ENCODE peak calls at places on chromosomes 5 and 9, in nine cellular contexts. One of them, this sample, is unnamed.

GRCh38 chr5:55096860-55097259 is 5.6 kb upstream of the GZMA start:
- DNase-seq in mucosa of descending colon: no peak
- DNase-seq in H54: no peak
- DNase-seq in naive thymus-derived CD4-positive, alpha-beta T cell: peak; percentile 65
- DNase-seq in lung: no peak
- DNase-seq in activated CD8-positive, alpha-beta T cell treated with anti-CD3 and anti-CD28 coated beads, Interleukin-2, amount 10 ng/mL, durations not matched to agents 7 days and 5 days: peak; percentile 78
- DNase-seq in choroid plexus epithelial cell: no peak
- DNase-seq in colonic mucosa: no peak
- DNase-seq in HT1080: no peak
- DNase-seq in this sample: no peak

GRCh38 chr5:40507095-40507494 is 172.6 kb upstream of the PTGER4 start:
- DNase-seq in mucosa of descending colon: no peak
- DNase-seq in H54: no peak
- DNase-seq in naive thymus-derived CD4-positive, alpha-beta T cell: no peak
- DNase-seq in lung: no peak
- DNase-seq in activated CD8-positive, alpha-beta T cell treated with anti-CD3 and anti-CD28 coated beads, Interleukin-2, amount 10 ng/mL, durations not matched to agents 7 days and 5 days: no peak
- DNase-seq in choroid plexus epithelial cell: peak; percentile 33
- DNase-seq in colonic mucosa: no peak
- DNase-seq in HT1080: peak; percentile 26
- DNase-seq in this sample: no peak

GRCh38 chr9:111966851-111967250 is 70.2 kb downstream of the UGCG start:
- DNase-seq in mucosa of descending colon: no peak
- DNase-seq in H54: no peak
- DNase-seq in naive thymus-derived CD4-positive, alpha-beta T cell: no peak
- DNase-seq in lung: no peak
- DNase-seq in activated CD8-positive, alpha-beta T cell treated with anti-CD3 and anti-CD28 coated beads, Interleukin-2, amount 10 ng/mL, durations not matched to agents 7 days and 5 days: no peak
- DNase-seq in choroid plexus epithelial cell: no peak
- DNase-seq in colonic mucosa: no peak
- DNase-seq in HT1080: no peak
- DNase-seq in this sample: no peak

GRCh38 chr5:132771559-132771998 is 5.5 kb downstream of the SEPTIN8 start:
- DNase-seq in mucosa of descending colon: no peak
- DNase-seq in H54: no peak
- DNase-seq in naive thymus-derived CD4-positive, alpha-beta T cell: no peak
- DNase-seq in lung: no peak
- DNase-seq in activated CD8-positive, alpha-beta T cell treated with anti-CD3 and anti-CD28 coated beads, Interleukin-2, amount 10 ng/mL, durations not matched to agents 7 days and 5 days: no peak
- DNase-seq in choroid plexus epithelial cell: peak; percentile 68
- DNase-seq in colonic mucosa: no peak
- DNase-seq in HT1080: peak; percentile 21
- DNase-seq in this sample: no peak

GRCh38 chr5:55438931-55439477 is 95.8 kb downstream of the PLPP1 start:
- DNase-seq in mucosa of descending colon: no peak
- DNase-seq in H54: no peak
- DNase-seq in naive thymus-derived CD4-positive, alpha-beta T cell: no peak
- DNase-seq in lung: no peak
- DNase-seq in activated CD8-positive, alpha-beta T cell treated with anti-CD3 and anti-CD28 coated beads, Interleukin-2, amount 10 ng/mL, durations not matched to agents 7 days and 5 days: no peak
- DNase-seq in choroid plexus epithelial cell: peak; percentile 91
- DNase-seq in colonic mucosa: no peak
- DNase-seq in HT1080: no peak
- DNase-seq in this sample: no peak

GRCh38 chr9:8659121-8659520 is 859.5 kb upstream of the DMAC1 start:
- DNase-seq in mucosa of descending colon: no peak
- DNase-seq in H54: no peak
- DNase-seq in naive thymus-derived CD4-positive, alpha-beta T cell: no peak
- DNase-seq in lung: no peak
- DNase-seq in activated CD8-positive, alpha-beta T cell treated with anti-CD3 and anti-CD28 coated beads, Interleukin-2, amount 10 ng/mL, durations not matched to agents 7 days and 5 days: no peak
- DNase-seq in choroid plexus epithelial cell: no peak
- DNase-seq in colonic mucosa: no peak
- DNase-seq in HT1080: no peak
- DNase-seq in this sample: no peak

GRCh38 chr9:81431662-81432061 is 257.7 kb downstream of the TLE1 start:
- DNase-seq in mucosa of descending colon: no peak
- DNase-seq in H54: peak; percentile 78
- DNase-seq in naive thymus-derived CD4-positive, alpha-beta T cell: no peak
- DNase-seq in lung: no peak
- DNase-seq in activated CD8-positive, alpha-beta T cell treated with anti-CD3 and anti-CD28 coated beads, Interleukin-2, amount 10 ng/mL, durations not matched to agents 7 days and 5 days: no peak
- DNase-seq in choroid plexus epithelial cell: peak; percentile 90
- DNase-seq in colonic mucosa: no peak
- DNase-seq in HT1080: peak; percentile 83
- DNase-seq in this sample: no peak

GRCh38 chr9:121772600-121773285 is 121.3 kb downstream of the DAB2IP start:
- DNase-seq in mucosa of descending colon: peak; percentile 27
- DNase-seq in H54: no peak
- DNase-seq in naive thymus-derived CD4-positive, alpha-beta T cell: no peak
- DNase-seq in lung: no peak
- DNase-seq in activated CD8-positive, alpha-beta T cell treated with anti-CD3 and anti-CD28 coated beads, Interleukin-2, amount 10 ng/mL, durations not matched to agents 7 days and 5 days: no peak
- DNase-seq in choroid plexus epithelial cell: no peak
- DNase-seq in colonic mucosa: no peak
- DNase-seq in HT1080: no peak
- DNase-seq in this sample: no peak

GRCh38 chr5:37212096-37212495 is 37.1 kb downstream of the CPLANE1 start:
- DNase-seq in mucosa of descending colon: no peak
- DNase-seq in H54: no peak
- DNase-seq in naive thymus-derived CD4-positive, alpha-beta T cell: no peak
- DNase-seq in lung: no peak
- DNase-seq in activated CD8-positive, alpha-beta T cell treated with anti-CD3 and anti-CD28 coated beads, Interleukin-2, amount 10 ng/mL, durations not matched to agents 7 days and 5 days: no peak
- DNase-seq in choroid plexus epithelial cell: no peak
- DNase-seq in colonic mucosa: no peak
- DNase-seq in HT1080: no peak
- DNase-seq in this sample: no peak

GRCh38 chr9:106862946-106863740 is at the start of gene ZNF462:
- DNase-seq in mucosa of descending colon: peak; percentile 64
- DNase-seq in H54: peak; percentile 60
- DNase-seq in naive thymus-derived CD4-positive, alpha-beta T cell: no peak
- DNase-seq in lung: peak; percentile 38
- DNase-seq in activated CD8-positive, alpha-beta T cell treated with anti-CD3 and anti-CD28 coated beads, Interleukin-2, amount 10 ng/mL, durations not matched to agents 7 days and 5 days: no peak
- DNase-seq in choroid plexus epithelial cell: peak; percentile 84
- DNase-seq in colonic mucosa: peak; percentile 81
- DNase-seq in HT1080: peak; percentile 72
- DNase-seq in this sample: peak; percentile 46

GRCh38 chr5:167822241-167822640 is 469.2 kb upstream of the WWC1 start:
- DNase-seq in mucosa of descending colon: no peak
- DNase-seq in H54: no peak
- DNase-seq in naive thymus-derived CD4-positive, alpha-beta T cell: no peak
- DNase-seq in lung: no peak
- DNase-seq in activated CD8-positive, alpha-beta T cell treated with anti-CD3 and anti-CD28 coated beads, Interleukin-2, amount 10 ng/mL, durations not matched to agents 7 days and 5 days: no peak
- DNase-seq in choroid plexus epithelial cell: peak; percentile 55
- DNase-seq in colonic mucosa: no peak
- DNase-seq in HT1080: no peak
- DNase-seq in this sample: no peak

GRCh38 chr9:14838701-14839100 is 71.5 kb downstream of the FREM1 start:
- DNase-seq in mucosa of descending colon: no peak
- DNase-seq in H54: no peak
- DNase-seq in naive thymus-derived CD4-positive, alpha-beta T cell: no peak
- DNase-seq in lung: no peak
- DNase-seq in activated CD8-positive, alpha-beta T cell treated with anti-CD3 and anti-CD28 coated beads, Interleukin-2, amount 10 ng/mL, durations not matched to agents 7 days and 5 days: no peak
- DNase-seq in choroid plexus epithelial cell: no peak
- DNase-seq in colonic mucosa: no peak
- DNase-seq in HT1080: no peak
- DNase-seq in this sample: no peak

GRCh38 chr5:173745123-173745522 is 128.7 kb upstream of the BOD1 start:
- DNase-seq in mucosa of descending colon: peak; percentile 46
- DNase-seq in H54: no peak
- DNase-seq in naive thymus-derived CD4-positive, alpha-beta T cell: no peak
- DNase-seq in lung: no peak
- DNase-seq in activated CD8-positive, alpha-beta T cell treated with anti-CD3 and anti-CD28 coated beads, Interleukin-2, amount 10 ng/mL, durations not matched to agents 7 days and 5 days: no peak
- DNase-seq in choroid plexus epithelial cell: no peak
- DNase-seq in colonic mucosa: no peak
- DNase-seq in HT1080: no peak
- DNase-seq in this sample: no peak

GRCh38 chr5:169006878-169007790 is 293.8 kb downstream of the SLIT3 start:
- DNase-seq in mucosa of descending colon: no peak
- DNase-seq in H54: no peak
- DNase-seq in naive thymus-derived CD4-positive, alpha-beta T cell: no peak
- DNase-seq in lung: no peak
- DNase-seq in activated CD8-positive, alpha-beta T cell treated with anti-CD3 and anti-CD28 coated beads, Interleukin-2, amount 10 ng/mL, durations not matched to agents 7 days and 5 days: no peak
- DNase-seq in choroid plexus epithelial cell: no peak
- DNase-seq in colonic mucosa: no peak
- DNase-seq in HT1080: peak; percentile 46
- DNase-seq in this sample: no peak

GRCh38 chr5:151682751-151683331 is 3.9 kb downstream of the SPARC start:
- DNase-seq in mucosa of descending colon: no peak
- DNase-seq in H54: no peak
- DNase-seq in naive thymus-derived CD4-positive, alpha-beta T cell: no peak
- DNase-seq in lung: no peak
- DNase-seq in activated CD8-positive, alpha-beta T cell treated with anti-CD3 and anti-CD28 coated beads, Interleukin-2, amount 10 ng/mL, durations not matched to agents 7 days and 5 days: no peak
- DNase-seq in choroid plexus epithelial cell: peak; percentile 62
- DNase-seq in colonic mucosa: no peak
- DNase-seq in HT1080: no peak
- DNase-seq in this sample: no peak

GRCh38 chr5:124865603-124866354 is 119.3 kb upstream of the ZNF608 start:
- DNase-seq in mucosa of descending colon: no peak
- DNase-seq in H54: no peak
- DNase-seq in naive thymus-derived CD4-positive, alpha-beta T cell: no peak
- DNase-seq in lung: no peak
- DNase-seq in activated CD8-positive, alpha-beta T cell treated with anti-CD3 and anti-CD28 coated beads, Interleukin-2, amount 10 ng/mL, durations not matched to agents 7 days and 5 days: no peak
- DNase-seq in choroid plexus epithelial cell: peak; percentile 66
- DNase-seq in colonic mucosa: no peak
- DNase-seq in HT1080: no peak
- DNase-seq in this sample: no peak

GRCh38 chr9:137140151-137141012 is 1.4 kb downstream of the GRIN1 start:
- DNase-seq in mucosa of descending colon: no peak
- DNase-seq in H54: no peak
- DNase-seq in naive thymus-derived CD4-positive, alpha-beta T cell: no peak
- DNase-seq in lung: no peak
- DNase-seq in activated CD8-positive, alpha-beta T cell treated with anti-CD3 and anti-CD28 coated beads, Interleukin-2, amount 10 ng/mL, durations not matched to agents 7 days and 5 days: no peak
- DNase-seq in choroid plexus epithelial cell: no peak
- DNase-seq in colonic mucosa: no peak
- DNase-seq in HT1080: no peak
- DNase-seq in this sample: no peak

GRCh38 chr5:132071338-132071707 is 2.3 kb upstream of the CSF2 start:
- DNase-seq in mucosa of descending colon: no peak
- DNase-seq in H54: no peak
- DNase-seq in naive thymus-derived CD4-positive, alpha-beta T cell: no peak
- DNase-seq in lung: no peak
- DNase-seq in activated CD8-positive, alpha-beta T cell treated with anti-CD3 and anti-CD28 coated beads, Interleukin-2, amount 10 ng/mL, durations not matched to agents 7 days and 5 days: no peak
- DNase-seq in choroid plexus epithelial cell: no peak
- DNase-seq in colonic mucosa: no peak
- DNase-seq in HT1080: no peak
- DNase-seq in this sample: no peak

GRCh38 chr5:53386341-53386740 is 94.1 kb upstream of the FST start:
- DNase-seq in mucosa of descending colon: no peak
- DNase-seq in H54: no peak
- DNase-seq in naive thymus-derived CD4-positive, alpha-beta T cell: no peak
- DNase-seq in lung: no peak
- DNase-seq in activated CD8-positive, alpha-beta T cell treated with anti-CD3 and anti-CD28 coated beads, Interleukin-2, amount 10 ng/mL, durations not matched to agents 7 days and 5 days: no peak
- DNase-seq in choroid plexus epithelial cell: no peak
- DNase-seq in colonic mucosa: no peak
- DNase-seq in HT1080: no peak
- DNase-seq in this sample: no peak

GRCh38 chr9:72322678-72323077 is 42.3 kb downstream of the ZFAND5 start:
- DNase-seq in mucosa of descending colon: no peak
- DNase-seq in H54: no peak
- DNase-seq in naive thymus-derived CD4-positive, alpha-beta T cell: no peak
- DNase-seq in lung: no peak
- DNase-seq in activated CD8-positive, alpha-beta T cell treated with anti-CD3 and anti-CD28 coated beads, Interleukin-2, amount 10 ng/mL, durations not matched to agents 7 days and 5 days: no peak
- DNase-seq in choroid plexus epithelial cell: no peak
- DNase-seq in colonic mucosa: no peak
- DNase-seq in HT1080: no peak
- DNase-seq in this sample: no peak

GRCh38 chr5:96114736-96115466 is 153.2 kb upstream of the ELL2 start:
- DNase-seq in mucosa of descending colon: no peak
- DNase-seq in H54: no peak
- DNase-seq in naive thymus-derived CD4-positive, alpha-beta T cell: no peak
- DNase-seq in lung: no peak
- DNase-seq in activated CD8-positive, alpha-beta T cell treated with anti-CD3 and anti-CD28 coated beads, Interleukin-2, amount 10 ng/mL, durations not matched to agents 7 days and 5 days: no peak
- DNase-seq in choroid plexus epithelial cell: peak; percentile 50
- DNase-seq in colonic mucosa: no peak
- DNase-seq in HT1080: peak; percentile 50
- DNase-seq in this sample: no peak

GRCh38 chr5:28344803-28345433 is 1306.5 kb upstream of the CDH9 start:
- DNase-seq in mucosa of descending colon: no peak
- DNase-seq in H54: peak; percentile 3
- DNase-seq in naive thymus-derived CD4-positive, alpha-beta T cell: no peak
- DNase-seq in lung: no peak
- DNase-seq in activated CD8-positive, alpha-beta T cell treated with anti-CD3 and anti-CD28 coated beads, Interleukin-2, amount 10 ng/mL, durations not matched to agents 7 days and 5 days: no peak
- DNase-seq in choroid plexus epithelial cell: peak; percentile 86
- DNase-seq in colonic mucosa: no peak
- DNase-seq in HT1080: peak; percentile 15
- DNase-seq in this sample: peak; percentile 48

GRCh38 chr5:134227259-134227658 is 1.4 kb upstream of the PPP2CA start:
- DNase-seq in mucosa of descending colon: peak; percentile 60
- DNase-seq in H54: no peak
- DNase-seq in naive thymus-derived CD4-positive, alpha-beta T cell: peak; percentile 5
- DNase-seq in lung: no peak
- DNase-seq in activated CD8-positive, alpha-beta T cell treated with anti-CD3 and anti-CD28 coated beads, Interleukin-2, amount 10 ng/mL, durations not matched to agents 7 days and 5 days: no peak
- DNase-seq in choroid plexus epithelial cell: peak; percentile 25
- DNase-seq in colonic mucosa: peak; percentile 57
- DNase-seq in HT1080: no peak
- DNase-seq in this sample: no peak

GRCh38 chr9:89790542-89791109 is 185.8 kb downstream of the GADD45G start:
- DNase-seq in mucosa of descending colon: no peak
- DNase-seq in H54: no peak
- DNase-seq in naive thymus-derived CD4-positive, alpha-beta T cell: no peak
- DNase-seq in lung: no peak
- DNase-seq in activated CD8-positive, alpha-beta T cell treated with anti-CD3 and anti-CD28 coated beads, Interleukin-2, amount 10 ng/mL, durations not matched to agents 7 days and 5 days: no peak
- DNase-seq in choroid plexus epithelial cell: no peak
- DNase-seq in colonic mucosa: no peak
- DNase-seq in HT1080: no peak
- DNase-seq in this sample: no peak

GRCh38 chr5:88889165-88890069 is 6.4 kb upstream of the MEF2C start:
- DNase-seq in mucosa of descending colon: peak; percentile 61
- DNase-seq in H54: peak; percentile 9
- DNase-seq in naive thymus-derived CD4-positive, alpha-beta T cell: no peak
- DNase-seq in lung: peak; percentile 61
- DNase-seq in activated CD8-positive, alpha-beta T cell treated with anti-CD3 and anti-CD28 coated beads, Interleukin-2, amount 10 ng/mL, durations not matched to agents 7 days and 5 days: no peak
- DNase-seq in choroid plexus epithelial cell: peak; percentile 40
- DNase-seq in colonic mucosa: peak; percentile 37
- DNase-seq in HT1080: no peak
- DNase-seq in this sample: no peak

GRCh38 chr9:121282309-121283071 is 14.5 kb downstream of the GSN start:
- DNase-seq in mucosa of descending colon: peak; percentile 56
- DNase-seq in H54: no peak
- DNase-seq in naive thymus-derived CD4-positive, alpha-beta T cell: no peak
- DNase-seq in lung: peak; percentile 48
- DNase-seq in activated CD8-positive, alpha-beta T cell treated with anti-CD3 and anti-CD28 coated beads, Interleukin-2, amount 10 ng/mL, durations not matched to agents 7 days and 5 days: no peak
- DNase-seq in choroid plexus epithelial cell: no peak
- DNase-seq in colonic mucosa: peak; percentile 31
- DNase-seq in HT1080: no peak
- DNase-seq in this sample: no peak

GRCh38 chr9:14313951-14314423 is at the start of gene NFIB:
- DNase-seq in mucosa of descending colon: peak; percentile 65
- DNase-seq in H54: peak; percentile 46
- DNase-seq in naive thymus-derived CD4-positive, alpha-beta T cell: no peak
- DNase-seq in lung: no peak
- DNase-seq in activated CD8-positive, alpha-beta T cell treated with anti-CD3 and anti-CD28 coated beads, Interleukin-2, amount 10 ng/mL, durations not matched to agents 7 days and 5 days: no peak
- DNase-seq in choroid plexus epithelial cell: peak; percentile 53
- DNase-seq in colonic mucosa: peak; percentile 39
- DNase-seq in HT1080: peak; percentile 48
- DNase-seq in this sample: no peak

GRCh38 chr5:127028822-127029457 is 1.4 kb downstream of the MARCHF3 start:
- DNase-seq in mucosa of descending colon: peak; percentile 59
- DNase-seq in H54: no peak
- DNase-seq in naive thymus-derived CD4-positive, alpha-beta T cell: no peak
- DNase-seq in lung: no peak
- DNase-seq in activated CD8-positive, alpha-beta T cell treated with anti-CD3 and anti-CD28 coated beads, Interleukin-2, amount 10 ng/mL, durations not matched to agents 7 days and 5 days: no peak
- DNase-seq in choroid plexus epithelial cell: peak; percentile 62
- DNase-seq in colonic mucosa: peak; percentile 73
- DNase-seq in HT1080: no peak
- DNase-seq in this sample: no peak

GRCh38 chr5:124583469-124584350 is 162.7 kb downstream of the ZNF608 start:
- DNase-seq in mucosa of descending colon: no peak
- DNase-seq in H54: peak; percentile 8
- DNase-seq in naive thymus-derived CD4-positive, alpha-beta T cell: no peak
- DNase-seq in lung: no peak
- DNase-seq in activated CD8-positive, alpha-beta T cell treated with anti-CD3 and anti-CD28 coated beads, Interleukin-2, amount 10 ng/mL, durations not matched to agents 7 days and 5 days: peak; percentile 43
- DNase-seq in choroid plexus epithelial cell: peak; percentile 91
- DNase-seq in colonic mucosa: peak; percentile 22
- DNase-seq in HT1080: peak; percentile 89
- DNase-seq in this sample: no peak

GRCh38 chr5:43203373-43203772 is 11.3 kb downstream of the NIM1K start:
- DNase-seq in mucosa of descending colon: no peak
- DNase-seq in H54: no peak
- DNase-seq in naive thymus-derived CD4-positive, alpha-beta T cell: no peak
- DNase-seq in lung: no peak
- DNase-seq in activated CD8-positive, alpha-beta T cell treated with anti-CD3 and anti-CD28 coated beads, Interleukin-2, amount 10 ng/mL, durations not matched to agents 7 days and 5 days: no peak
- DNase-seq in choroid plexus epithelial cell: no peak
- DNase-seq in colonic mucosa: no peak
- DNase-seq in HT1080: peak; percentile 34
- DNase-seq in this sample: no peak

GRCh38 chr9:111728617-111729366 is 65.9 kb downstream of the SHOC1 start:
- DNase-seq in mucosa of descending colon: no peak
- DNase-seq in H54: peak; percentile 8
- DNase-seq in naive thymus-derived CD4-positive, alpha-beta T cell: no peak
- DNase-seq in lung: no peak
- DNase-seq in activated CD8-positive, alpha-beta T cell treated with anti-CD3 and anti-CD28 coated beads, Interleukin-2, amount 10 ng/mL, durations not matched to agents 7 days and 5 days: no peak
- DNase-seq in choroid plexus epithelial cell: peak; percentile 92
- DNase-seq in colonic mucosa: no peak
- DNase-seq in HT1080: peak; percentile 92
- DNase-seq in this sample: peak; percentile 40